ENCODE peak calls at places on chromosome 21, in six cellular contexts. Y, O, Q, S, F and V are unnamed samples.
A peak's percentile ranks its signal among the peaks of the same experiment; 100 is the strongest.

GRCh38 chr21:30083120-30083945 is 83.3 kb downstream of the CLDN17 start:
- DNase-seq in Y (no peak), O (no peak), Q (no peak), S (no peak), F (no peak), V (no peak)

GRCh38 chr21:32307706-32308105 is 9.1 kb downstream of the MRAP start:
- DNase-seq in Y (no peak), O (no peak), Q (peak; percentile 5), S (no peak), F (no peak), V (peak; percentile 40)

GRCh38 chr21:38817371-38818335 is 11.9 kb downstream of the ETS2 start:
- DNase-seq in Y (no peak), O (peak; percentile 73), Q (peak; percentile 55), S (no peak), F (peak; percentile 69), V (peak; percentile 54)

GRCh38 chr21:31732538-31732864 is 583 bp upstream of the SCAF4 start:
- DNase-seq in Y (no peak), O (no peak), Q (no peak), S (peak; percentile 27), F (no peak), V (no peak)

GRCh38 chr21:38822754-38823374 is 17.1 kb downstream of the ETS2 start:
- DNase-seq in Y (no peak), O (no peak), Q (no peak), S (no peak), F (no peak), V (no peak)

GRCh38 chr21:18274370-18274769 is 29.7 kb downstream of the CHODL start:
- DNase-seq in Y (no peak), O (no peak), Q (no peak), S (no peak), F (no peak), V (no peak)

GRCh38 chr21:35995522-35996088 is 64.7 kb downstream of the SETD4 start:
- DNase-seq in Y (no peak), O (no peak), Q (no peak), S (no peak), F (peak; percentile 35), V (no peak)

GRCh38 chr21:35314896-35315582 is 265.9 kb upstream of the RUNX1 start:
- DNase-seq in Y (no peak), O (no peak), Q (peak; percentile 87), S (no peak), F (no peak), V (no peak)

GRCh38 chr21:22900511-22900910 is 1902.3 kb downstream of the NCAM2 start:
- DNase-seq in Y (no peak), O (peak; percentile 35), Q (no peak), S (no peak), F (peak; percentile 59), V (no peak)

GRCh38 chr21:14993072-14993471 is 71.7 kb downstream of the NRIP1 start:
- DNase-seq in Y (no peak), O (no peak), Q (no peak), S (no peak), F (no peak), V (no peak)

GRCh38 chr21:38824124-38824822 is 18.5 kb downstream of the ETS2 start:
- DNase-seq in Y (no peak), O (no peak), Q (no peak), S (no peak), F (no peak), V (peak; percentile 77)

GRCh38 chr21:14273736-14274538 is 58.0 kb downstream of the RBM11 start:
- DNase-seq in Y (no peak), O (peak; percentile 30), Q (no peak), S (no peak), F (no peak), V (no peak)

GRCh38 chr21:17819878-17820232 is 699 bp upstream of the C21orf91 start:
- DNase-seq in Y (peak; percentile 87), O (no peak), Q (no peak), S (no peak), F (no peak), V (no peak)

GRCh38 chr21:35436899-35437298 is 387.8 kb upstream of the RUNX1 start:
- DNase-seq in Y (no peak), O (peak; percentile 22), Q (no peak), S (no peak), F (peak; percentile 15), V (no peak)

GRCh38 chr21:28754127-28754611 is 238.5 kb downstream of the LTN1 start:
- DNase-seq in Y (no peak), O (no peak), Q (peak; percentile 99), S (no peak), F (no peak), V (peak; percentile 67)

GRCh38 chr21:16579538-16579937 is 849.8 kb downstream of the USP25 start:
- DNase-seq in Y (no peak), O (peak; percentile 11), Q (peak; percentile 66), S (no peak), F (no peak), V (peak; percentile 48)

GRCh38 chr21:33937931-33938339 is 22.3 kb upstream of the ATP5PO start:
- DNase-seq in Y (peak; percentile 75), O (no peak), Q (no peak), S (no peak), F (no peak), V (no peak)

GRCh38 chr21:30058928-30059327 is 107.7 kb downstream of the CLDN17 start:
- DNase-seq in Y (no peak), O (peak; percentile 48), Q (no peak), S (no peak), F (no peak), V (no peak)

GRCh38 chr21:34223376-34223775 is 140.4 kb upstream of the KCNE2 start:
- DNase-seq in Y (no peak), O (no peak), Q (no peak), S (no peak), F (no peak), V (no peak)

GRCh38 chr21:14084068-14084501 is 126.7 kb downstream of the LIPI start:
- DNase-seq in Y (no peak), O (no peak), Q (no peak), S (no peak), F (no peak), V (no peak)

GRCh38 chr21:39037807-39038405 is 145.3 kb downstream of the PSMG1 start:
- DNase-seq in Y (no peak), O (peak; percentile 42), Q (no peak), S (no peak), F (no peak), V (no peak)

GRCh38 chr21:15174923-15175322 is 110.1 kb upstream of the NRIP1 start:
- DNase-seq in Y (no peak), O (no peak), Q (no peak), S (no peak), F (no peak), V (no peak)

GRCh38 chr21:29376556-29376955 is 77.8 kb downstream of the BACH1 start:
- DNase-seq in Y (peak; percentile 81), O (peak; percentile 32), Q (peak; percentile 25), S (no peak), F (peak; percentile 59), V (peak; percentile 13)

GRCh38 chr21:38839683-38840286 is 34.1 kb downstream of the ETS2 start:
- DNase-seq in Y (no peak), O (peak; percentile 90), Q (peak; percentile 91), S (no peak), F (peak; percentile 95), V (peak; percentile 81)

GRCh38 chr21:46456750-46457149 is 1.9 kb upstream of the DIP2A start:
- DNase-seq in Y (no peak), O (peak; percentile 92), Q (no peak), S (no peak), F (no peak), V (no peak)
- H3K4me3 ChIP-seq in Y (no peak overlapping the region), O (no peak overlapping the region), Q (no peak overlapping the region), S (no peak overlapping the region), F (peak overlapping the region; percentile 69), V (no peak overlapping the region)

GRCh38 chr21:37060296-37060695 is 12.6 kb downstream of the PIGP start:
- DNase-seq in Y (no peak), O (peak; percentile 93), Q (peak; percentile 86), S (peak; percentile 77), F (peak; percentile 97), V (peak; percentile 93)
- TF ChIP-seq CTCF in Y (no peak), O (peak; percentile 39), Q (peak; percentile 32), S (no peak), F (peak; percentile 34), V (peak; percentile 40)

GRCh38 chr21:44801468-44802395 is at the start of gene UBE2G2:
- DNase-seq in Y (peak; percentile 87), O (peak; percentile 78), Q (peak; percentile 68), S (peak; percentile 53), F (peak; percentile 86), V (peak; percentile 66)

GRCh38 chr21:44800971-44801467 is 601 bp downstream of the UBE2G2 start:
- DNase-seq in Y (peak; percentile 55), O (peak; percentile 60), Q (peak; percentile 47), S (no peak), F (peak; percentile 60), V (peak; percentile 32)

GRCh38 chr21:44802396-44803153 is 955 bp upstream of the UBE2G2 start:
- DNase-seq in Y (peak; percentile 21), O (peak; percentile 8), Q (no peak), S (no peak), F (peak; percentile 51), V (no peak)

GRCh38 chr21:44797775-44798174 is 3.8 kb downstream of the UBE2G2 start:
- DNase-seq in Y (no peak), O (no peak), Q (no peak), S (no peak), F (no peak), V (no peak)

GRCh38 chr21:44800103-44800502 is 1.5 kb downstream of the UBE2G2 start:
- DNase-seq in Y (peak; percentile 33), O (peak; percentile 74), Q (peak; percentile 65), S (no peak), F (peak; percentile 75), V (peak; percentile 55)
- H3K4me3 ChIP-seq in Y (peak overlapping the region; percentile 84), O (peak overlapping the region; percentile 89), Q (peak overlapping the region; percentile 86), S (peak overlapping the region; percentile 98), F (peak overlapping the region; percentile 94), V (peak overlapping the region; percentile 90)

DNA sequence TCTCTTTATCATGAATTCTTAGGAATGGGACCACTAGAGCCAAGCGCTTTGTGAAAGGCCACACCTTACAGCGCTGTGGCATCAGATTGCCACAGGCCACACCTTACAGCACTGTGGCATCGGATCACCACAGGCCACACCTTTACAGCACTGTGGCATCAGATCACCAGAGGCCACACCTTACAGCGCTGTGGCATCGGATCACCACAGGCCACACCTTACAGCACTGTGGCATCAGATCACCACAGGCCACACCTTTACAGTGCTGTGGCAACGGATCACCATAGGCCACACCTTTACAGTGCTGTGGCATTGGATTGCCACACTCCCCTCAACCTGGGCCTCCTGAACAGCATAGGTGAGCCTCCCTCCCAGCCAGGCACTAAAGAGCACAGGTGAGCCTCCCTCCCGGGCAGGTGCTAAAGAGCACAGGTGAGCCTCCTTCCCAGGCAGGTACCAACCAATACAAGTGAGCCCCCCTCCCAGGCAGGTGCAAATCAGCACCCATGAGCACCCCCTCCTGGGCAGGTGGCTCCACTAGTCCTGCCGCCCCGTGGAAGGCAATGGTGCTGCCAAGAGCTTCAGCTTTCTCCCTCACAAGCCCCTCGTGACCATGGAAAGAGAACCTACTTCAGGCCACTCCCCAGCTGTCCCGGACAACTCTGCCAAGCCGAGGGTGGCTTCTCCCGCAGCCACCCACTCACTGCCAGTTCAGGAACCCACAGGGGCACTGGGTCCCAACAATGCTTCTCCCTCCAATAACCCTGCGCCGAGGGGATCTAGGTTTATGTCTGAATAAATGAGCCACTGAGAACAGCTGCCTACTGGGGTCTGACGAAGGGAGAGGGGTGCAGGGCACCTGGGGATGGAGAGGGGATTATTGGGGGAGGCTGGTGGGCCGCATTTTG is 46.7 kb downstream of the PRDM15 start:
- DNase-seq in Y (no peak), O (peak; percentile 27), Q (no peak), S (no peak), F (peak; percentile 8), V (no peak)
- TF ChIP-seq CTCF in Y (no peak), O (no peak), Q (no peak), S (no peak), F (peak; percentile 34), V (no peak)